ENCODE peak calls at places on chromosomes 13 and 19, in five cellular contexts. One of them, this sample, is unnamed.

GRCh38 chr13:48647625-48648024 is 6.1 kb upstream of the CYSLTR2 start:
- DNase-seq in CD8-positive, alpha-beta T cell: no peak
- DNase-seq in neural progenitor cell: no peak
- DNase-seq in thyroid gland: no peak
- DNase-seq in tibial nerve: no peak
- DNase-seq in this sample: no peak

GRCh38 chr19:56678205-56678604 is 6.6 kb upstream of the ZNF835 start:
- DNase-seq in CD8-positive, alpha-beta T cell: no peak
- DNase-seq in thyroid gland: no peak
- DNase-seq in tibial nerve: no peak
- DNase-seq in neural progenitor cell: no peak
- DNase-seq in this sample: no peak

GRCh38 chr19:19105365-19106060 is 32.8 kb downstream of the TMEM161A start:
- DNase-seq in tibial nerve: no peak
- DNase-seq in CD8-positive, alpha-beta T cell: no peak
- DNase-seq in neural progenitor cell: peak
- DNase-seq in thyroid gland: peak
- DNase-seq in this sample: no peak

GRCh38 chr13:71015516-71015915 is 851.5 kb downstream of the DACH1 start:
- DNase-seq in CD8-positive, alpha-beta T cell: no peak
- DNase-seq in tibial nerve: no peak
- DNase-seq in thyroid gland: no peak
- DNase-seq in neural progenitor cell: no peak
- DNase-seq in this sample: no peak

GRCh38 chr19:16160943-16161560 is 12.3 kb downstream of the CIB3 start:
- DNase-seq in CD8-positive, alpha-beta T cell: no peak
- DNase-seq in thyroid gland: no peak
- DNase-seq in neural progenitor cell: no peak
- DNase-seq in tibial nerve: no peak
- DNase-seq in this sample: no peak

GRCh38 chr19:52171321-52172169 is at the start of gene ZNF836:
- DNase-seq in neural progenitor cell: peak
- DNase-seq in tibial nerve: peak
- DNase-seq in CD8-positive, alpha-beta T cell: peak
- DNase-seq in thyroid gland: peak
- DNase-seq in this sample: no peak

GRCh38 chr19:53158119-53158656 is 665 bp downstream of the ZNF347 start:
- DNase-seq in neural progenitor cell: peak
- DNase-seq in CD8-positive, alpha-beta T cell: peak
- DNase-seq in tibial nerve: no peak
- DNase-seq in thyroid gland: peak
- DNase-seq in this sample: no peak

GRCh38 chr13:45623516-45624090 is 8.1 kb upstream of the ERICH6B start:
- DNase-seq in thyroid gland: no peak
- DNase-seq in neural progenitor cell: peak
- DNase-seq in CD8-positive, alpha-beta T cell: no peak
- DNase-seq in tibial nerve: no peak
- DNase-seq in this sample: no peak

GRCh38 chr13:37473035-37473434 is 125.5 kb downstream of the POSTN start:
- DNase-seq in tibial nerve: no peak
- DNase-seq in CD8-positive, alpha-beta T cell: no peak
- DNase-seq in thyroid gland: no peak
- DNase-seq in neural progenitor cell: no peak
- DNase-seq in this sample: no peak

GRCh38 chr13:32846556-32846955 is 169.7 kb upstream of the KL start:
- DNase-seq in CD8-positive, alpha-beta T cell: no peak
- DNase-seq in tibial nerve: no peak
- DNase-seq in thyroid gland: no peak
- DNase-seq in neural progenitor cell: no peak
- DNase-seq in this sample: peak

GRCh38 chr13:40350283-40350992 is 316.0 kb downstream of the FOXO1 start:
- DNase-seq in CD8-positive, alpha-beta T cell: no peak
- DNase-seq in thyroid gland: no peak
- DNase-seq in tibial nerve: no peak
- DNase-seq in neural progenitor cell: no peak
- DNase-seq in this sample: no peak

GRCh38 chr13:27960362-27961226 is 8.5 kb downstream of the CDX2 start:
- DNase-seq in tibial nerve: no peak
- DNase-seq in CD8-positive, alpha-beta T cell: no peak
- DNase-seq in neural progenitor cell: peak
- DNase-seq in thyroid gland: no peak
- DNase-seq in this sample: no peak

GRCh38 chr13:51960766-51961165 is 50.5 kb downstream of the ATP7B start:
- DNase-seq in tibial nerve: no peak
- DNase-seq in neural progenitor cell: no peak
- DNase-seq in CD8-positive, alpha-beta T cell: no peak
- DNase-seq in thyroid gland: no peak
- DNase-seq in this sample: peak

GRCh38 chr13:93709511-93710244 is 483.1 kb downstream of the GPC6 start:
- DNase-seq in CD8-positive, alpha-beta T cell: no peak
- DNase-seq in tibial nerve: no peak
- DNase-seq in neural progenitor cell: no peak
- DNase-seq in thyroid gland: no peak
- DNase-seq in this sample: no peak

GRCh38 chr13:80314711-80315505 is 26.0 kb downstream of the SPRY2 start:
- DNase-seq in neural progenitor cell: no peak
- DNase-seq in CD8-positive, alpha-beta T cell: no peak
- DNase-seq in tibial nerve: no peak
- DNase-seq in thyroid gland: no peak
- DNase-seq in this sample: no peak

GRCh38 chr13:84645196-84646071 is 763.2 kb upstream of the SLITRK1 start:
- DNase-seq in neural progenitor cell: no peak
- DNase-seq in CD8-positive, alpha-beta T cell: no peak
- DNase-seq in tibial nerve: no peak
- DNase-seq in thyroid gland: peak
- DNase-seq in this sample: no peak

GRCh38 chr19:1746401-1747284 is 6.7 kb upstream of the ONECUT3 start:
- DNase-seq in tibial nerve: no peak
- DNase-seq in CD8-positive, alpha-beta T cell: no peak
- DNase-seq in thyroid gland: no peak
- DNase-seq in neural progenitor cell: no peak
- DNase-seq in this sample: no peak

GRCh38 chr19:37413243-37414084 is 42.6 kb downstream of the ZNF527 start:
- DNase-seq in neural progenitor cell: no peak
- DNase-seq in tibial nerve: no peak
- DNase-seq in CD8-positive, alpha-beta T cell: no peak
- DNase-seq in thyroid gland: no peak
- DNase-seq in this sample: no peak

GRCh38 chr19:15381429-15381828 is 1.8 kb upstream of the AKAP8 start:
- DNase-seq in CD8-positive, alpha-beta T cell: no peak
- DNase-seq in neural progenitor cell: no peak
- DNase-seq in thyroid gland: no peak
- DNase-seq in tibial nerve: no peak
- DNase-seq in this sample: no peak

GRCh38 chr19:4347521-4347920 is 4.2 kb downstream of the MPND start:
- DNase-seq in tibial nerve: no peak
- DNase-seq in neural progenitor cell: no peak
- DNase-seq in CD8-positive, alpha-beta T cell: no peak
- DNase-seq in thyroid gland: peak
- DNase-seq in this sample: no peak

GRCh38 chr13:78194904-78195639 is 276.4 kb upstream of the EDNRB start:
- DNase-seq in CD8-positive, alpha-beta T cell: no peak
- DNase-seq in neural progenitor cell: peak
- DNase-seq in thyroid gland: no peak
- DNase-seq in tibial nerve: no peak
- DNase-seq in this sample: no peak

GRCh38 chr13:30105381-30105780 is 202.0 kb downstream of the KATNAL1 start:
- DNase-seq in CD8-positive, alpha-beta T cell: no peak
- DNase-seq in neural progenitor cell: peak
- DNase-seq in thyroid gland: peak
- DNase-seq in tibial nerve: no peak
- DNase-seq in this sample: no peak

GRCh38 chr13:95937700-95938320 is 115.4 kb downstream of the UGGT2 start:
- DNase-seq in thyroid gland: no peak
- DNase-seq in neural progenitor cell: no peak
- DNase-seq in CD8-positive, alpha-beta T cell: no peak
- DNase-seq in tibial nerve: no peak
- DNase-seq in this sample: no peak

GRCh38 chr13:53137777-53138176 is 109.2 kb downstream of the OLFM4 start:
- DNase-seq in thyroid gland: peak
- DNase-seq in neural progenitor cell: no peak
- DNase-seq in tibial nerve: peak
- DNase-seq in CD8-positive, alpha-beta T cell: no peak
- DNase-seq in this sample: no peak

GRCh38 chr19:46311444-46311843 is 14.6 kb downstream of the HIF3A start:
- DNase-seq in tibial nerve: no peak
- DNase-seq in neural progenitor cell: no peak
- DNase-seq in CD8-positive, alpha-beta T cell: no peak
- DNase-seq in thyroid gland: no peak
- DNase-seq in this sample: no peak

GRCh38 chr13:85798999-85799646 is at the start of gene SLITRK6:
- DNase-seq in thyroid gland: no peak
- DNase-seq in CD8-positive, alpha-beta T cell: no peak
- DNase-seq in tibial nerve: no peak
- DNase-seq in neural progenitor cell: peak
- DNase-seq in this sample: no peak

GRCh38 chr13:94660695-94661324 is 51.5 kb downstream of the SOX21 start:
- DNase-seq in thyroid gland: no peak
- DNase-seq in neural progenitor cell: peak
- DNase-seq in tibial nerve: no peak
- DNase-seq in CD8-positive, alpha-beta T cell: no peak
- DNase-seq in this sample: no peak

GRCh38 chr19:48969276-48970138 is 4.4 kb downstream of the FTL start:
- DNase-seq in neural progenitor cell: no peak
- DNase-seq in thyroid gland: no peak
- DNase-seq in tibial nerve: no peak
- DNase-seq in CD8-positive, alpha-beta T cell: no peak
- DNase-seq in this sample: no peak

GRCh38 chr19:28402701-28403290 is 810.2 kb downstream of the UQCRFS1 start:
- DNase-seq in CD8-positive, alpha-beta T cell: no peak
- DNase-seq in neural progenitor cell: no peak
- DNase-seq in thyroid gland: no peak
- DNase-seq in tibial nerve: no peak
- DNase-seq in this sample: no peak

GRCh38 chr13:50244913-50245574 is 229.8 kb downstream of the KCNRG start:
- DNase-seq in tibial nerve: no peak
- DNase-seq in neural progenitor cell: no peak
- DNase-seq in thyroid gland: peak
- DNase-seq in CD8-positive, alpha-beta T cell: no peak
- DNase-seq in this sample: no peak

GRCh38 chr13:35144496-35144895 is 202.4 kb downstream of the NBEA start:
- DNase-seq in tibial nerve: no peak
- DNase-seq in thyroid gland: no peak
- DNase-seq in neural progenitor cell: no peak
- DNase-seq in CD8-positive, alpha-beta T cell: no peak
- DNase-seq in this sample: no peak

GRCh38 chr13:43307221-43307920 is 284.0 kb downstream of the DNAJC15 start:
- DNase-seq in tibial nerve: no peak
- DNase-seq in thyroid gland: no peak
- DNase-seq in CD8-positive, alpha-beta T cell: no peak
- DNase-seq in neural progenitor cell: no peak
- DNase-seq in this sample: no peak
- H3K27ac ChIP-seq in tibial nerve: no peak
- H3K27ac ChIP-seq in thyroid gland: no peak
- H3K27ac ChIP-seq in CD8-positive, alpha-beta T cell: no peak
- H3K27ac ChIP-seq in neural progenitor cell: no peak
- H3K27ac ChIP-seq in this sample: peak

DNA sequence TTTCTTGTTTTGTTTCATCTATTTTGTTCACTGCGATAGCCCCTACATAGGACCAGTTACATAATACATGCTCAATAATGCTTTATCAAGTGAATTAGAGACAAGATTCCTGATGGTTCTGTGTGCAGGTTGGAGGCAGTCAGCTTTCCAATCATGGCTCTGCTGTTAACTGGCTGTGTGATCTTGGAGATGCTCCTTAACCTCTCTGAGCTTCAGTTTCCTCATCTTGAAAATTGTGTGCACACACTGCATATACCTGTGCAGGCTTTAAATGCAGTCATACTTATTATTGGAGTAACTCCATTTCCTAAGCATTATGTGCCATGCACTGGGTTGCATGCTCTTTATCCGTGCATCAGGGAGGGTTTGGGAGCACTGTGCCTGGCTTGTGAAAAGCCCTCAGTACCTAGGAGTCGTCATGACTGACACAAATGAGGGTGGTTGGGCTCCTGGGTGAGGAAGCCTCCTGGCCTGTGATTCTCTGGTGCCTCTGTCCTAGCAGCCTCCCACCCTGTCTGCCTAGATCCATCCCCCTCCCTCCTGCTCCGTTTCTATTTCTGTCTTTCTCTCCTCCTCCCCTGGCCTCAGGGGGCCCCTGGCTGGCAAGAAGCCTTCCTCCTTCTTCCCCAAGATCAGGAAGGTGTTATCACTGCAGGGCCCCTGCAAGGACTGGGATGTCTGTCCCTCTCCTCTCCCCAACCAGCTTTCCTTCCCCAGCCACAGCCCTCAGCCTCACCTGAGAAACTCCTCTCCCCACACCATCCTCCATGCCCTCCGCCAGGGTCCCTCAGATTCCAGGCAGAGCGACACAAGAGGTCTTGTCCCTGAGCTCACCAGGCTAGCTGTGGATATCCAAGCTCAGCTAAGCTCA is 8.7 kb downstream of the IFNL1 start:
- DNase-seq in tibial nerve: no peak
- DNase-seq in neural progenitor cell: no peak
- DNase-seq in thyroid gland: no peak
- DNase-seq in CD8-positive, alpha-beta T cell: no peak
- DNase-seq in this sample: no peak
- H3K4me3 ChIP-seq in tibial nerve: no peak
- H3K4me3 ChIP-seq in neural progenitor cell: no peak
- H3K4me3 ChIP-seq in thyroid gland: no peak
- H3K4me3 ChIP-seq in CD8-positive, alpha-beta T cell: no peak
- H3K4me3 ChIP-seq in this sample: no peak

GRCh38 chr13:89673789-89674311 is 1673.6 kb upstream of the MIR17HG start:
- DNase-seq in thyroid gland: no peak
- DNase-seq in neural progenitor cell: no peak
- DNase-seq in CD8-positive, alpha-beta T cell: no peak
- DNase-seq in tibial nerve: no peak
- DNase-seq in this sample: no peak
- H3K27ac ChIP-seq in thyroid gland: no peak
- H3K27ac ChIP-seq in neural progenitor cell: no peak
- H3K27ac ChIP-seq in CD8-positive, alpha-beta T cell: no peak
- H3K27ac ChIP-seq in tibial nerve: no peak
- H3K27ac ChIP-seq in this sample: no peak

DNA sequence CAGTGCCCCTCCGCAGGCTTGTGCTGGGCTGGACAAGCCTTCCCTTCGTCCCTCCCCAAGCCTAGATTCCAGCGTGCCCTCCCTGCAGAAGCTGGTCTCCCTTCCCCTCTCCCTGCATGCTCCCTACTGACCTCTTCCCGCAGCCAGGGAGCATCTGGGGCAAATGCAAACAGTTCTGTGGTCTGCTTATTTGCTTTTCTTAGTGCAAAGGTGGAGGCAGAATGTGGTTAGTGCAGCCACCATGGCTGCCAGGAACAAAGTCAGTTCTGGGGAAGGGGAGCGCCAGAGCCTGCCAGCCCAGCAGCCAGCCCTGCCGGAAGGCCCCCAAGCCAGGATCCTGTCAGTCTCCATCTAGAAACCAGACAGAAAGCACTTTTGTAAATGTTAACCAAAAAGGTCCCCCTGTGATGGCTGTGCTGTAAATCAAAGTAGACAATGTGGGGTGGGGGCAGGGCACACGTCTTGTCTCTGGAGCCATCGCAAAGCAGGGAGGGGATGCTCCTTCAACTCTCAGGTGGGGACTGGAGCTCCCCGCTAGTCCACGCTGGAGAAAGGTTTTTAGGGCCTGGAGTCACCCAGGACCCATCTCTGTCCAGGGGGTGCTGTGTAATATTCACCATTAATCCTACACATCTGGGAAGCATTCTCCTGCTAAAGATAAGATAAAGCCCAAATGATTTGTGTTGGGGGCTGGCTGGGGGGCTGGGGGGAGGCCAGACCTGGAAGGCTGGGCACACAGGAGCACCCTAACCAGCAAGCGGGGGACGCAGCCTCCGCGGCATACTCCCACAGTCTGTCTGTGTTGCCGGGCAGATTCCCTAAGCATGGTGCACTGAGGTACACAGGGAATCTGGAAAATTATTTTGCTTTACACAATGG is 30.9 kb downstream of the SERP2 start:
- DNase-seq in CD8-positive, alpha-beta T cell: no peak
- DNase-seq in neural progenitor cell: peak
- DNase-seq in thyroid gland: peak
- DNase-seq in tibial nerve: no peak
- DNase-seq in this sample: no peak
- H3K4me3 ChIP-seq in CD8-positive, alpha-beta T cell: no peak
- H3K4me3 ChIP-seq in neural progenitor cell: peak
- H3K4me3 ChIP-seq in thyroid gland: no peak
- H3K4me3 ChIP-seq in tibial nerve: no peak
- H3K4me3 ChIP-seq in this sample: no peak

This sample was measured in vagina.